ENCODE peak calls at places on chromosome 9, in seven cellular contexts. C, J, I, N, K, E and V are unnamed samples.

GRCh38 chr9:93129286-93129685 is 4.8 kb downstream of the NINJ1 start:
- DNase-seq in C (no peak), J (no peak), I (no peak), N (no peak), K (no peak), E (no peak), V (no peak)

GRCh38 chr9:98330831-98331230 is 75.4 kb upstream of the TBC1D2 start:
- DNase-seq in C (peak; percentile 44), J (peak; percentile 92), I (no peak), N (peak; percentile 80), K (peak; percentile 58), E (no peak), V (no peak)

GRCh38 chr9:113598883-113599282 is 135.4 kb downstream of the RGS3 start:
- DNase-seq in C (no peak), J (peak; percentile 45), I (no peak), N (no peak), K (no peak), E (no peak), V (no peak)

GRCh38 chr9:122695696-122696095 is 20.8 kb downstream of the OR1L3 start:
- DNase-seq in C (no peak), J (peak; percentile 45), I (no peak), N (no peak), K (peak; percentile 25), E (no peak), V (no peak)

GRCh38 chr9:127898433-127899199 is 787 bp downstream of the ST6GALNAC6 start:
- DNase-seq in C (peak; percentile 96), J (peak; percentile 94), I (no peak), N (peak; percentile 93), K (peak; percentile 74), E (no peak), V (no peak)

GRCh38 chr9:127741831-127742434 is 6.8 kb upstream of the TOR2A start:
- DNase-seq in C (no peak), J (peak; percentile 54), I (peak; percentile 72), N (no peak), K (no peak), E (no peak), V (no peak)

GRCh38 chr9:21761309-21761901 is 41.0 kb upstream of the MTAP start:
- DNase-seq in C (no peak), J (peak; percentile 8), I (no peak), N (no peak), K (no peak), E (no peak), V (no peak)

GRCh38 chr9:123360161-123361085 is 4.4 kb downstream of the CRB2 start:
- DNase-seq in C (peak; percentile 49), J (no peak), I (no peak), N (no peak), K (no peak), E (peak; percentile 31), V (no peak)

GRCh38 chr9:98656536-98656935 is 52.2 kb downstream of the GABBR2 start:
- DNase-seq in C (no peak), J (peak; percentile 48), I (no peak), N (no peak), K (no peak), E (no peak), V (no peak)

GRCh38 chr9:33329117-33329563 is 38.8 kb downstream of the NFX1 start:
- DNase-seq in C (peak; percentile 88), J (peak; percentile 95), I (peak; percentile 90), N (peak; percentile 92), K (peak; percentile 85), E (no peak), V (no peak)

GRCh38 chr9:136201609-136202448 is 3.1 kb downstream of the LHX3 start:
- DNase-seq in C (peak; percentile 16), J (peak; percentile 54), I (no peak), N (peak; percentile 23), K (no peak), E (no peak), V (no peak)